ENCODE peak calls at places on chromosome 6, in four cellular contexts. K is hepatocyte, J is RWPE2, T is left ventricle myocardium inferior. N is an unnamed sample.

GRCh38 chr6:123941855-123942254 is 138.2 kb downstream of the NKAIN2 start:
- DNase-seq in K (no peak), J (no peak), T (no peak), N (no peak)

GRCh38 chr6:18076231-18076630 is 46.2 kb downstream of the NHLRC1 start:
- DNase-seq in K (no peak), J (no peak), T (no peak), N (no peak)

GRCh38 chr6:96651816-96652215 is 88.9 kb downstream of the FHL5 start:
- DNase-seq in K (no peak), J (no peak), T (no peak), N (no peak)

GRCh38 chr6:14286144-14286543 is 168.6 kb downstream of the CD83 start:
- DNase-seq in K (no peak), J (no peak), T (no peak), N (no peak)

GRCh38 chr6:125406771-125407170 is 105.0 kb upstream of the HDDC2 start:
- DNase-seq in K (no peak), J (no peak), T (no peak), N (no peak)

GRCh38 chr6:136113736-136114173 is 136.4 kb downstream of the MTFR2 start:
- DNase-seq in K (peak; percentile 79), J (no peak), T (peak; percentile 39), N (no peak)

GRCh38 chr6:118507636-118508035 is 40.5 kb upstream of the PLN start:
- DNase-seq in K (no peak), J (no peak), T (no peak), N (no peak)

GRCh38 chr6:7445076-7445475 is 55.5 kb downstream of the RIOK1 start:
- DNase-seq in K (no peak), J (no peak), T (no peak), N (no peak)

GRCh38 chr6:123777554-123777953 is 26.1 kb upstream of the NKAIN2 start:
- DNase-seq in K (no peak), J (no peak), T (no peak), N (no peak)

GRCh38 chr6:15073883-15074465 is 171.9 kb upstream of the JARID2 start:
- DNase-seq in K (no peak), J (no peak), T (no peak), N (no peak)

GRCh38 chr6:74333406-74333805 is 637.4 kb downstream of the CD109 start:
- DNase-seq in K (no peak), J (no peak), T (no peak), N (no peak)

GRCh38 chr6:154623391-154623790 is 109.8 kb upstream of the SCAF8 start:
- DNase-seq in K (no peak), J (no peak), T (no peak), N (no peak)

GRCh38 chr6:15522026-15522425 is 140.8 kb downstream of the DTNBP1 start:
- DNase-seq in K (no peak), J (no peak), T (no peak), N (no peak)

GRCh38 chr6:62283828-62284411 is 2.1 kb downstream of the KHDRBS2 start:
- DNase-seq in K (peak; percentile 76), J (no peak), T (no peak), N (no peak)

GRCh38 chr6:91088976-91089375 is 502.1 kb upstream of the MAP3K7 start:
- DNase-seq in K (no peak), J (no peak), T (no peak), N (no peak)

GRCh38 chr6:54655162-54655561 is 191.4 kb upstream of the FAM83B start:
- DNase-seq in K (no peak), J (no peak), T (no peak), N (no peak)

GRCh38 chr6:152267967-152268845 is 369.0 kb downstream of the SYNE1 start:
- DNase-seq in K (peak; percentile 41), J (no peak), T (no peak), N (peak; percentile 52)

GRCh38 chr6:80022803-80023202 is 18.4 kb downstream of the TTK start:
- DNase-seq in K (no peak), J (no peak), T (no peak), N (no peak)

GRCh38 chr6:113476937-113477839 is 380.0 kb upstream of the MARCKS start:
- DNase-seq in K (no peak), J (no peak), T (no peak), N (no peak)

DNA sequence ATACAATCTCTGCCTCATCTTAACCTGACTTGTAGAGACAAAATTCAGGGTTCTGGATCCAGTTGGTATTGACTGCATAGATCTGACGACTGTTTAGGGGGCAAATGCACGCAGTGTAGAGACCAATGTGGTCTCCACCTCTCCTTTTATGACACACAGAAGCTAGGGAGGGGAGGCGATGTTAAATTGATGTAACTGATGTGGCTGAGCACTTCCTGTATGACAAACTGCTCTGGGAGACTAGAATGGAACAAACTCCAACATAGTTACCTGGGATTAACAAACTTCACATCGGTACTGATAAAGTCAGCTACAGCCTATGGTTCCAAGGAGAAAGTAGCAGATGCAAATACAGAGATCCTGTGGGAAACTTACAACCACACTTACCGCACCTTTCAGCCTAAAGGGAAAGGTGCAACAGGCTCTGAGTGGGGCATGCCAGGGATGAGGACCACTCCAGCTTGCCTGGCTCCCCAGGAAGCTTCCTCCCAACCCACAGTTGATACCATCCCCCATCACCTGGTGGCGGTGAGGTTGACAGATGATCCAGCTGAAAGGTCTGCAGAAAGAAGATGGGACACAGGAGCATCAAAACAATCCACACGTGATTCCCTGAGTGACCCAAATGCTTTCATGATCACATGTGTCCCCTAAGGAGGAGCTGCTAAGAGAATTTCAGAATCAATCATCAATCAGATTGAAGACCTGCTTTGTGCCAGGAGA is 60.6 kb upstream of the MRPS10 start:
- DNase-seq in K (no peak), J (no peak), T (no peak), N (no peak)
- H3K4me1 ChIP-seq in K (peaks cover 53% of the 10 kb centered on the region), J (peaks cover 39% of the 10 kb centered on the region), T (peaks cover 61% of the 10 kb centered on the region), N (no peaks in the 10 kb centered on the region)

GRCh38 chr6:34338377-34338776 is 54.1 kb downstream of the NUDT3 start:
- DNase-seq in K (no peak), J (no peak), T (no peak), N (no peak)
- H3K4me1 ChIP-seq in K (peaks cover 37% of the 10 kb centered on the region), J (no peaks in the 10 kb centered on the region), T (peaks cover 84% of the 10 kb centered on the region), N (peaks cover 41% of the 10 kb centered on the region)

DNA sequence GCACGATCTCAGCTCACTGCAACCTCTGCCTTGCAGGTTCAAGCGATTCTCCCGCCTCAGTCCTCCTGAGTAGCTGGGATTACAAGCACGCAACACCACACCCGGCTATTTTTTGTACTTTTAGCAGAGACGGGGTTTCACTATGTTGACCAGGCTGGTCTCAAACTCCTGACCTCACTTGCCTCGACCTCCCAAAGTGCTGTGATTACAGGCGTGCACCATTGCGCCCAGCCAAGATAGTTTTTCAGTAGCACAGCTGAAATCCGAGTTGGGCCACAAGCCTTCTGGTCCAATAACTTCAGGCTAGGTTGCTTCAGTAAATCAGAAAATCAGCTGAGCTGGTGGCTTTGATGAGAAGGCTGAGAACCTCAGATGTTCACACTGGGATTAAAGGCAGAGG is 65.7 kb downstream of the TRAM2 start:
- DNase-seq in K (no peak), J (no peak), T (no peak), N (no peak)
- H3K4me1 ChIP-seq in K (peaks cover 31% of the 10 kb centered on the region), J (peaks cover 50% of the 10 kb centered on the region), T (peaks cover 84% of the 10 kb centered on the region), N (peaks cover 12% of the 10 kb centered on the region)

DNA sequence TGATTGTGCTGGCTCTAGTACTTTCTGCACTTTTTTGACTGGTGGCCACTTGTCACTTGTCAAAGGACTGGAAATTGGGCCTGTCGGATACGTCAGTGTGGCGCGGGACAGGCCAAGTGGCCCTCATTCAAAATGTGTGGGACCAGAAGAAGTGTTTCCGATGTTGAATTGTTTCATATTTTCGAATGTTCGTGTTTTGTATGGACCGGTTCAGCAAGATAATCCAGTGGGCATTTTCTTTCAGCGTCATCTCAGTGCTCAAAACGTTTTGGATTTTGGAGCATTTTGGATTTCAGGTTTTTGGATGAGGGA is 3.5 kb downstream of the KIF25 start:
- DNase-seq in K (no peak), J (no peak), T (no peak), N (no peak)
- H3K4me1 ChIP-seq in K (no peaks in the 10 kb centered on the region), J (no peaks in the 10 kb centered on the region), T (peaks cover 14% of the 10 kb centered on the region), N (no peaks in the 10 kb centered on the region)

GRCh38 chr6:109878291-109878690 is 99.8 kb upstream of the GPR6 start:
- DNase-seq in K (no peak), J (no peak), T (no peak), N (no peak)
- H3K4me1 ChIP-seq in K (no peaks in the 10 kb centered on the region), J (no peaks in the 10 kb centered on the region), T (no peaks in the 10 kb centered on the region), N (no peaks in the 10 kb centered on the region)

GRCh38 chr6:138987299-138987642 is 782 bp downstream of the REPS1 start:
- DNase-seq in K (no peak), J (peak; percentile 60), T (no peak), N (no peak)
- H3K4me1 ChIP-seq in K (peaks cover 20% of the 10 kb centered on the region), J (peaks cover 20% of the 10 kb centered on the region), T (peaks cover 65% of the 10 kb centered on the region), N (peaks cover 29% of the 10 kb centered on the region)

DNA sequence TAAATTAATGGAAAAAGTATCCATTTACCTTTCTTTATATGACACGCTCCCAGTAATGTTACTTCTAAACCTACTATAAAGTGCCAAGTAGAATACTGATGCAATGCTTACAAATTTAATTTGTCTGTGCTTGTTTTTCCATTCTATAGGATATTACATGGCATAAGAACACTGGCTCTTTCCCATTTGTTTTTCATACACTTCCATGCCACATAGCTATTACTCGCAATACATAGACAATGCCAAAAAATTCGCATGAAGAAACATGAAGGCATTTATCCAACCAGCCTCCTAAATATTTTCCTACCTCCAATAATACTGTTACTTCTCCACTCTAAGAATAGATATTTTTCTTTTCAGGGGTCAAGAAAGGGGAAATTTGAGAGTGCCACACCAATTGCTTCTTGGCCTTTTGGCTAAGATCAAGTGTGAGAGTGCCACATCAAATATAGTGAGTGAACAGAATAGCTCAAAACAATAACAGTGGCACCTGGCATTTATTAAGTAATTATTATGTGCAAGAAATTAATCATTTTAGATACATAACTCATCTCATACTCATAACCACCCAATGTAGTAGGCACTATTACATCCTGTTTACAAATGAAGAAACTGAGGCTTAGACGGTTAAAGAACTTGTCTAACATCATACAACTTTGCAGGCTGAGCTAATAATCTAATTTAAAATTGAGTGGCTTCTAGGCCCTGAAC is 845 bp upstream of the DST start:
- DNase-seq in K (no peak), J (no peak), T (no peak), N (no peak)
- H3K4me1 ChIP-seq in K (no peaks in the 10 kb centered on the region), J (peaks cover 29% of the 10 kb centered on the region), T (peaks cover 46% of the 10 kb centered on the region), N (peaks cover 6% of the 10 kb centered on the region)

GRCh38 chr6:56437171-56437900 is 190.0 kb upstream of the COL21A1 start:
- DNase-seq in K (no peak), J (no peak), T (no peak), N (no peak)
- H3K4me1 ChIP-seq in K (no peaks in the 10 kb centered on the region), J (peaks cover 21% of the 10 kb centered on the region), T (no peaks in the 10 kb centered on the region), N (no peaks in the 10 kb centered on the region)

DNA sequence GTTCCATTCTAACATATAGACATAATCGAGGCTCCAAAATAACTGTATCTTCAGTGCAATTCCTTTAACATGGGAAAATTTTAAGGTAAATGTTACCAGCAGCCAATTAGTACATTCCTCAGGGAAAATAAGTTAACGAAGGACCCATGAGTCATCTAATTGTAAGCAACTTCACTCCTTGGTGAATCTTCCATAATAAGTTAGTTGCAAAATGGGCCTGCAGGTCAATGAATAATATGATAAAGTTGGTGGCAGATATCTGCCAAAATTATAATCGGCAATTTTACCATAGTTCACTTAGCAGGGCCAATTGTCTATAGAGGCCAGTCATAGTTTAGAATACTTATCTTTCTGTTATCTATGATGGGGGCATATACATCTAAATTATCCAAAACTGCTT is 42.3 kb downstream of the QRSL1 start:
- DNase-seq in K (no peak), J (no peak), T (no peak), N (no peak)
- H3K4me1 ChIP-seq in K (no peaks in the 10 kb centered on the region), J (no peaks in the 10 kb centered on the region), T (no peaks in the 10 kb centered on the region), N (peaks cover 13% of the 10 kb centered on the region)

N was measured in HAP-1.